ENCODE peak calls at places on chromosome 6, in five cellular contexts. I, N, Z, E and O are unnamed samples.

GRCh38 chr6:161095916-161096315 is 104.3 kb downstream of the MAP3K4 start:
- DNase-seq in I (no peak), N (no peak), Z (no peak), E (no peak), O (no peak)

GRCh38 chr6:47023543-47023942 is 18.6 kb downstream of the ADGRF1 start:
- DNase-seq in I (no peak), N (no peak), Z (no peak), E (no peak), O (no peak)

GRCh38 chr6:161750677-161751076 is 476.8 kb upstream of the AGPAT4 start:
- DNase-seq in I (no peak), N (no peak), Z (no peak), E (no peak), O (no peak)

GRCh38 chr6:133359760-133360159 is 118.6 kb downstream of the EYA4 start:
- DNase-seq in I (no peak), N (no peak), Z (no peak), E (no peak), O (no peak)

GRCh38 chr6:161443868-161444267 is 170.0 kb upstream of the AGPAT4 start:
- DNase-seq in I (no peak), N (no peak), Z (no peak), E (no peak), O (no peak)

GRCh38 chr6:44078219-44078794 is 48.9 kb downstream of the MRPL14 start:
- DNase-seq in I (no peak), N (no peak), Z (no peak), E (no peak), O (no peak)

GRCh38 chr6:165849539-165850430 is 186.7 kb upstream of the PDE10A start:
- DNase-seq in I (no peak), N (no peak), Z (no peak), E (no peak), O (no peak)

GRCh38 chr6:43947860-43948259 is 177.8 kb downstream of the VEGFA start:
- DNase-seq in I (no peak), N (no peak), Z (no peak), E (no peak), O (no peak)

GRCh38 chr6:133748628-133749027 is 140.3 kb upstream of the TCF21 start:
- DNase-seq in I (no peak), N (no peak), Z (no peak), E (no peak), O (no peak)

GRCh38 chr6:139855741-139856206 is 481.3 kb upstream of the CITED2 start:
- DNase-seq in I (no peak), N (no peak), Z (no peak), E (no peak), O (no peak)

GRCh38 chr6:38208028-38208427 is 388.5 kb downstream of the ZFAND3 start:
- DNase-seq in I (no peak), N (no peak), Z (no peak), E (no peak), O (no peak)

GRCh38 chr6:89217308-89217999 is at the start of gene GABRR1:
- DNase-seq in I (no peak), N (no peak), Z (no peak), E (no peak), O (no peak)

GRCh38 chr6:20312581-20312980 is 89.1 kb upstream of the E2F3 start:
- DNase-seq in I (no peak), N (no peak), Z (no peak), E (no peak), O (no peak)

GRCh38 chr6:26329763-26330511 is 35.1 kb upstream of the BTN3A2 start:
- DNase-seq in I (no peak), N (peak), Z (peak), E (no peak), O (peak)

GRCh38 chr6:540490-540889 is 116.4 kb downstream of the HUS1B start:
- DNase-seq in I (no peak), N (no peak), Z (no peak), E (no peak), O (no peak)

GRCh38 chr6:87540541-87540940 is 49.2 kb downstream of the RARS2 start:
- DNase-seq in I (no peak), N (no peak), Z (no peak), E (no peak), O (no peak)

GRCh38 chr6:40957616-40958492 is 81.2 kb downstream of the UNC5CL start:
- DNase-seq in I (peak), N (no peak), Z (no peak), E (no peak), O (no peak)

GRCh38 chr6:3139090-3139903 is 18.0 kb downstream of the TUBB2A start:
- DNase-seq in I (no peak), N (no peak), Z (peak), E (no peak), O (no peak)

GRCh38 chr6:1695546-1696494 is 86.1 kb downstream of the FOXC1 start:
- DNase-seq in I (no peak), N (no peak), Z (no peak), E (no peak), O (no peak)

GRCh38 chr6:138689849-138690248 is 83.7 kb upstream of the CCDC28A start:
- DNase-seq in I (no peak), N (no peak), Z (no peak), E (no peak), O (no peak)

GRCh38 chr6:107064579-107065065 is 36.6 kb downstream of the MTRES1 start:
- DNase-seq in I (peak), N (peak), Z (peak), E (no peak), O (no peak)

GRCh38 chr6:15244605-15245360 is 1.1 kb upstream of the JARID2 start:
- DNase-seq in I (peak), N (peak), Z (peak), E (peak), O (no peak)

GRCh38 chr6:78995946-78996345 is 82.1 kb downstream of the PHIP start:
- DNase-seq in I (no peak), N (no peak), Z (no peak), E (no peak), O (no peak)

GRCh38 chr6:22025468-22026159 is 271.2 kb downstream of the PRL start:
- DNase-seq in I (no peak), N (no peak), Z (peak), E (no peak), O (no peak)

GRCh38 chr6:153167026-153167891 is 36.2 kb upstream of the RGS17 start:
- DNase-seq in I (peak), N (no peak), Z (no peak), E (no peak), O (no peak)

GRCh38 chr6:27837636-27838512 is 74.3 kb downstream of the OR2B2 start:
- DNase-seq in I (peak), N (peak), Z (peak), E (peak), O (peak)

GRCh38 chr6:28757429-28758045 is 166.2 kb downstream of the TRIM27 start:
- DNase-seq in I (no peak), N (no peak), Z (no peak), E (no peak), O (no peak)

GRCh38 chr6:112983741-112984221 is 636.7 kb downstream of the RFPL4B start:
- DNase-seq in I (no peak), N (no peak), Z (no peak), E (no peak), O (no peak)